ENCODE peak calls at places on chromosomes 1 and 21, in six cellular contexts. Z, P, F, U, R and J are unnamed samples.

GRCh38 chr1:160293020-160293968 is 8.4 kb upstream of the PEX19 start:
- DNase-seq in Z (no peak), P (no peak), F (no peak), U (no peak), R (peak; percentile 11), J (no peak)

GRCh38 chr1:216670118-216670870 is 52.9 kb downstream of the ESRRG start:
- DNase-seq in Z (no peak), P (no peak), F (no peak), U (no peak), R (peak; percentile 51), J (no peak)

GRCh38 chr1:82227696-82228095 is 427.0 kb downstream of the ADGRL2 start:
- DNase-seq in Z (no peak), P (no peak), F (no peak), U (no peak), R (peak; percentile 70), J (no peak)

GRCh38 chr1:26388791-26389445 is 16.4 kb upstream of the ZNF683 start:
- DNase-seq in Z (no peak), P (no peak), F (no peak), U (no peak), R (peak; percentile 23), J (no peak)

GRCh38 chr1:61052393-61053280 is 29.7 kb upstream of the NFIA start:
- DNase-seq in Z (no peak), P (no peak), F (no peak), U (no peak), R (no peak), J (no peak)

GRCh38 chr21:41620982-41621381 is 113.0 kb upstream of the TMPRSS2 start:
- DNase-seq in Z (no peak), P (no peak), F (no peak), U (no peak), R (peak; percentile 76), J (no peak)

GRCh38 chr1:110677526-110677925 is 2.8 kb upstream of the KCNA3 start:
- DNase-seq in Z (no peak), P (peak; percentile 9), F (no peak), U (no peak), R (peak; percentile 72), J (no peak)

GRCh38 chr1:172818841-172819527 is 160.1 kb downstream of the FASLG start:
- DNase-seq in Z (no peak), P (no peak), F (no peak), U (no peak), R (no peak), J (no peak)

DNA sequence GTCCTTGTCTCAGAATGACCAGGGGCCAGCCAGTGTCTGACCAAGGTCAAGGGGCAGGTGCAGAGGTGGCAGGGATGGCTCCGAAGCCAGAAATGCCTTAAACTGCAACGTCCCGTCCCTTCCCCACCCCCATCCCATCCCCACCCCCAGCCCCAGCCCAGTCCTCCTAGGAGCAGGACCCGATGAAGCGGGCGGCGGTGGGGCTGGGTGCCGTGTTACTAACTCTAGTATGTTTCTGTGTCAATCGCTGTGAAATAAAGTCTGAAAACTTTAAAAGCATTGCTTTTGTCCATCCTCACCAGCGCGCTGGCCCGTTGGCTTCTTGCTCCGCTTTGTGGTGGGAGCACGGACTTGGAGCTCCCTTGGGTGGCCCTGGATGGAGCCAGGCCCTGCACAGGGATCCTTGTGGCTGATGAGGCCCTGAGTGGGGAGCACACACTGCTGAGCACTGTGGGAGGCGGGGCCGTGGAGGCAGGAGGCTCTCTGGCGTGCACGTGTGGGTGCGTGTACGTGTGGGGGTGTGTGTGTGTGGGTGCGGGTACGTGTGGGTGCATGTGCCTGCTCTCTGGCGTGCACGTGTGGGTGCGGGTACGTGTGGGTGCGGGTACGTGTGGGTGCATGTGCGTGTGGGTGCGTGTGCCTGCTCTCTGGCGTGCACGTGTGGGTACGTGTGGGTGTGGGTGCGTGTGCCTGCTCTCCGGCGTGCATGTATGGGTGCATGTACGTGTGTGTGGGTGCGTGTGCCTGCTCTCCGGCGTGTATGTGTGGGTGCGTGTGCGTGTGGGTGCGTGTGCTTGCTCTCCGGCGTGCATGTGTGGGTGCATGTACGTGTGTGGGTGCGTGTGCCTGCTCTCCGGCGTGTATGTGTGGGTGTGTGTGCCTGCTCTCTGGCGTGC is 18.0 kb downstream of the RNF223 start:
- DNase-seq in Z (no peak), P (no peak), F (no peak), U (no peak), R (no peak), J (no peak)
- TF ChIP-seq CTCF in Z (no peak), P (no peak), F (no peak), U (no peak), R (no peak), J (no peak)

DNA sequence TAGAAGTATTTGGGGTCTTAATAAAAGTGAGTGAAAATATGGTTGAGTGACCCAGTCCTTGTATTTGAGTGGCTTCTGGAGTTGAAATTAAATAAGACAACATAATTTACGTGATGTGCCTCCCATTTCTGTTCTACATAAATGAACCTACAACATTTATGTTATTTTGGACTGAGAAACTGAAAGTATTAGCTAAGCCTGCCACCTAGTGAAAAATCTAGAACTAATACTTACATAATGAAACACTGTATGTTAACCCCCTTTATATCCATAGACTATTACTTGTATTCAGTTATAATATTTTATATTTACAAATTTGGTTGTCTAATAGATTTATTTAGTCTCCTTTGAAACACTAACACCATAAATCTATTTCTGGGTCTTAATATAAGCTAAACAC is 298.9 kb downstream of the KCNT2 start:
- DNase-seq in Z (no peak), P (peak; percentile 15), F (no peak), U (no peak), R (peak; percentile 43), J (no peak)
- TF ChIP-seq CTCF in Z (no peak), P (no peak), F (no peak), U (peak; percentile 43), R (no peak), J (no peak)

GRCh38 chr1:88014126-88014525 is 669.9 kb upstream of the PKN2 start:
- DNase-seq in Z (no peak), P (no peak), F (no peak), U (no peak), R (no peak), J (no peak)

GRCh38 chr1:88013485-88013884 is 670.6 kb upstream of the PKN2 start:
- DNase-seq in Z (no peak), P (no peak), F (no peak), U (no peak), R (peak; percentile 3), J (no peak)

GRCh38 chr1:88009916-88010315 is 674.2 kb upstream of the PKN2 start:
- DNase-seq in Z (no peak), P (no peak), F (no peak), U (no peak), R (no peak), J (no peak)
- TF ChIP-seq CTCF in Z (no peak), P (no peak), F (no peak), U (no peak), R (no peak), J (peak; percentile 28)

GRCh38 chr1:45490623-45491463 is at the start of gene TESK2:
- DNase-seq in Z (peak; percentile 94), P (peak; percentile 95), F (peak; percentile 99), U (peak; percentile 96), R (peak; percentile 98), J (peak; percentile 98)
- TF ChIP-seq CTCF in Z (no peak), P (peak; percentile 7), F (no peak), U (peak; percentile 41), R (no peak), J (peak; percentile 21)

GRCh38 chr1:200041337-200042118 is 14.0 kb downstream of the NR5A2 start:
- DNase-seq in Z (no peak), P (no peak), F (no peak), U (no peak), R (peak; percentile 8), J (no peak)
- TF ChIP-seq CTCF in Z (no peak), P (no peak), F (no peak), U (no peak), R (no peak), J (no peak)

GRCh38 chr1:228004331-228004871 is 2.4 kb upstream of the WNT3A start:
- DNase-seq in Z (no peak), P (no peak), F (peak; percentile 50), U (no peak), R (no peak), J (no peak)
- TF ChIP-seq CTCF in Z (no peak), P (peak; percentile 53), F (no peak), U (peak; percentile 45), R (peak; percentile 29), J (peak; percentile 71)

DNA sequence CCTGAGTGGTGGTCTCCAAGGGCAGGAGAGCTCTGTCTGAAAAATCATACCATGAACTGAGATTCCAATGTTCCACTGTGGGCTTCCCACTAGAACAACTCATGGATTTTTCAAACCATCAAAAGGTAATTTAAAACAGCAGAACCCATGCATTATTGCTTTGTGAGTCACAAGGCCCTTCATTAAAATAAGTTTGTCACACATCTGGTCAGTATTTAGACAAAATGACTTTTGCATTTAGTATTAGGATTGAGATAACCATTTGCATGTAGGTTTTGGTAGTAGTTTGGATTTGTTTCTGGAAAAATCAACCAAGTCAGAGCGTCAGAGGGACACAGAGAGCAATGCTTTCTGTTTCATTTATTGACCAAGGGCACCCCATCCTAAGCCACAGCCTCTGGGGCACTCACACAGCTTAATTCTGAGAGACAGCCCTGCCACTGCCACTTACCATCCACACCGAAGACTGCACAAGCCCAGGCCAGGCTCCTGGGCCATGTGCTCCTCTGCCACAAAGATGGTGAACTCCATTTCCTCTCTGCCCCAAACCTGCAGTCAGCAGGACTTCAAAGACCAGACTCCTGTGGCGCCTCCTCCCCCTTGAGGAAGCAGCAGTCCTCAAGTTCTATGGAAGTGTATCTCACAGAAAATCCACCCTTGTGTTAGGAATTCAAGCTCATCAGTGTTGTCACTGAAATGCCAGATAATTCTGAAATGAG is 132.6 kb upstream of the DUSP10 start:
- DNase-seq in Z (no peak), P (no peak), F (no peak), U (no peak), R (peak; percentile 82), J (no peak)
- TF ChIP-seq CTCF in Z (no peak), P (no peak), F (no peak), U (no peak), R (peak; percentile 4), J (no peak)

GRCh38 chr1:206757524-206758266 is 12.9 kb upstream of the IL19 start:
- DNase-seq in Z (no peak), P (no peak), F (no peak), U (no peak), R (no peak), J (no peak)

GRCh38 chr1:206766251-206766856 is 4.2 kb upstream of the IL19 start:
- DNase-seq in Z (no peak), P (peak; percentile 20), F (peak; percentile 77), U (peak; percentile 18), R (peak; percentile 68), J (no peak)

GRCh38 chr1:206760590-206760989 is 10.0 kb upstream of the IL19 start:
- DNase-seq in Z (no peak), P (no peak), F (no peak), U (no peak), R (no peak), J (no peak)

DNA sequence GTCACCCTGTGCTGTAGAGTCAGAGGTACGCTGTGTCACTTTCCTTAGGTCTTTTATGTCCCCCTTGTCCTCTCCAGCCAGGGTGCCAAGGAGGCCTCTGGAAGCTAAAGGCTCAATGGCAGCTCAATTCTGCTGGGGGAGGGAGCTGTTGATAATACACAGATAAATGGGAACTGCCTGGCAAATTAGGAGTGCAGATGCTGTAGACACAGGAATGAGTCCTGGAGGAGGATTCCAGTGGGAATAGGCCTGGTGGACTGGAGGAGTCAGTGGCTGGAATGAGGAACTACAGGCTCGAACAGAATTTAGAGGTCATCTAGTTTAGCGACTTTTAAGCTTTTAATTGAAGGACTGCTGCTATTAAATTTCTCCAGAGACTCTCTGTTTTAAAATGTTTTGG is 9.2 kb upstream of the IL19 start:
- DNase-seq in Z (no peak), P (no peak), F (no peak), U (no peak), R (no peak), J (no peak)
- TF ChIP-seq CTCF in Z (peak; percentile 31), P (peak; percentile 24), F (no peak), U (peak; percentile 27), R (peak; percentile 26), J (peak; percentile 36)